ENCODE peak calls at places on chromosomes 3 and 15, in seven cellular contexts. X, J, F, P, L, R and H are unnamed samples.

GRCh38 chr3:56468184-56469106 is at the start of gene ERC2:
- DNase-seq in J (peak), F (peak), L (no peak), X (no peak), R (no peak), P (no peak), H (peak)

GRCh38 chr3:190117995-190118394 is 2.7 kb downstream of the P3H2 start:
- DNase-seq in P (no peak), L (no peak), F (no peak), X (no peak), R (no peak), J (no peak), H (no peak)

GRCh38 chr15:29812384-29812694 is 9.9 kb downstream of the TJP1 start:
- DNase-seq in R (no peak), J (peak), F (no peak), X (no peak), P (no peak), L (no peak), H (no peak)

GRCh38 chr15:88208305-88208704 is 48.2 kb downstream of the NTRK3 start:
- DNase-seq in R (no peak), J (no peak), P (no peak), L (no peak), X (no peak), F (no peak), H (no peak)

GRCh38 chr15:78079296-78080087 is 2.0 kb upstream of the TBC1D2B start:
- DNase-seq in X (no peak), J (no peak), P (no peak), L (no peak), R (no peak), F (peak), H (no peak)

GRCh38 chr15:89543389-89543788 is 31.9 kb upstream of the TICRR start:
- DNase-seq in L (no peak), P (no peak), R (no peak), F (no peak), X (no peak), J (no peak), H (no peak)

GRCh38 chr3:170866499-170866898 is 3.5 kb downstream of the RPL22L1 start:
- DNase-seq in J (no peak), P (no peak), L (no peak), F (no peak), X (no peak), R (no peak), H (no peak)

GRCh38 chr3:123096701-123097100 is 29.9 kb downstream of the PDIA5 start:
- DNase-seq in L (peak), P (no peak), R (peak), X (peak), F (no peak), J (no peak), H (no peak)

GRCh38 chr3:10400050-10400748 is 79.3 kb upstream of the SEC13 start:
- DNase-seq in F (no peak), P (no peak), R (no peak), J (no peak), X (no peak), L (no peak), H (no peak)
- TF ChIP-seq CTCF in F (no peak), P (no peak), R (no peak), J (no peak), X (no peak), L (no peak), H (peak)

GRCh38 chr15:63601026-63601726 is 4.0 kb downstream of the FBXL22 start:
- DNase-seq in L (no peak), F (peak), J (peak), P (no peak), X (no peak), R (peak), H (peak)
- TF ChIP-seq CTCF in L (no peak), F (no peak), J (no peak), P (no peak), X (no peak), R (peak), H (peak)

GRCh38 chr3:197749601-197750395 is at the start of gene FYTTD1:
- DNase-seq in X (peak), F (peak), R (peak), P (no peak), J (peak), L (peak), H (peak)
- TF ChIP-seq CTCF in X (peak), F (peak), R (peak), P (peak), J (peak), L (no peak), H (peak)

GRCh38 chr3:42518800-42519567 is 16.5 kb downstream of the VIPR1 start:
- DNase-seq in R (no peak), P (no peak), L (no peak), F (peak), J (peak), X (no peak), H (no peak)
- TF ChIP-seq CTCF in R (peak), P (no peak), L (no peak), F (peak), J (no peak), X (no peak), H (no peak)

GRCh38 chr3:44983413-44984040 is 7.5 kb downstream of the EXOSC7 start:
- DNase-seq in J (no peak), L (no peak), F (peak), X (no peak), P (no peak), R (no peak), H (no peak)
- TF ChIP-seq CTCF in J (no peak), L (no peak), F (no peak), X (no peak), P (no peak), R (no peak), H (no peak)

GRCh38 chr3:172289583-172289982 is 158.7 kb downstream of the GHSR start:
- DNase-seq in L (no peak), J (no peak), R (peak), F (peak), X (no peak), P (no peak), H (no peak)
- TF ChIP-seq CTCF in L (no peak), J (no peak), R (peak), F (peak), X (peak), P (peak), H (peak)

GRCh38 chr3:51539291-51539891 is 872 bp downstream of the RAD54L2 start:
- DNase-seq in R (peak), L (no peak), X (peak), J (peak), F (peak), P (no peak), H (no peak)
- TF ChIP-seq CTCF in R (no peak), L (no peak), X (no peak), J (no peak), F (no peak), P (no peak), H (no peak)

GRCh38 chr3:25849101-25849500 is 59.2 kb downstream of the OXSM start:
- DNase-seq in X (no peak), P (no peak), R (no peak), J (no peak), F (no peak), L (no peak), H (no peak)

GRCh38 chr3:25846282-25846681 is 56.4 kb downstream of the OXSM start:
- DNase-seq in L (no peak), R (no peak), F (no peak), P (no peak), X (no peak), J (no peak), H (no peak)

GRCh38 chr3:25840099-25840498 is 50.2 kb downstream of the OXSM start:
- DNase-seq in J (no peak), X (no peak), L (no peak), R (no peak), P (no peak), F (no peak), H (no peak)

DNA sequence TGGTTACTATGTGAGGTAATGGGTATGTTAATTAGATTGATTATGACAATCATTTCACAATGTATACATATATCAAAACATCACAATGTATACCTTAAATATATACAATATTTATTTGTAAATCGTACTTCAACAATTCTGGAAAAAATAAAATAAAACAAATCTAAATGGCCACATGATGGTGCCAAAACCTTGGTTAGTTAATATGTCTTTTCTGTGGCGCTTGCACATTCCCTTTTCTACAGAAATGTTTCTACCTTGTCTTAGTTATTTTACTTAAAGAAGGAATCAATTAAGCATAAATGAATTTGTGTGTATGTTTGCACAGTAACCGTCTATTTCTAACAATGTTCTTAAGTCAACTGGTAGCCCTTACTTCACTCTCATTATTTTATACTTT is 53.4 kb downstream of the OXSM start:
- DNase-seq in P (no peak), L (no peak), F (no peak), R (no peak), X (no peak), J (peak), H (no peak)
- TF ChIP-seq CTCF in P (peak), L (no peak), F (no peak), R (no peak), X (peak), J (peak), H (peak)

DNA sequence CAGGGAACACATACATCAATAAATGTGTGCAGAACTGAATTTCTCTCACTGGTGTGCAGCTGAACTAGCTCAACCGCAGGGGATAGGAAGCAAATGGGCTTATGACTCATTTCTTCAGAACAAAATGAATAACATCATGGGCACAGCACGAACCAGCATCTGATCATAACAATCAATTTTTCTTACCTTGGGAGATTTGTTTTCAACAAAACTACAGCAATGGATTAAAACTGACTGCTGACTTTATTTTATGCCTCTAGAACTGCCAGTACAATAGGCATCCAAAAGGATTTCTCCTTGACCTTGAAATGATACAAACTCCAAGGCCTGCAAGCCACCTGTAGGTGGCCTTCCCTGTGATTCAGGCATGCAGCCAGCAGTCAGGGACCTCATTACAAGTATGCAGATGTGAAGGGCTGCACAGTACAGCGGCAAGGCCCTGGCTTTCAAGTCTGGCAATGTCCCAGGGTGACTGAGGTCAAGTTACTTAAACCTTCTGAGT is 26.1 kb downstream of the TAMM41 start:
- DNase-seq in L (no peak), R (no peak), P (no peak), F (peak), X (no peak), J (peak), H (no peak)
- TF ChIP-seq CTCF in L (no peak), R (no peak), P (no peak), F (no peak), X (no peak), J (no peak), H (peak)

GRCh38 chr3:41880387-41880786 is 81.5 kb downstream of the ULK4 start:
- DNase-seq in J (no peak), X (no peak), P (no peak), F (no peak), R (no peak), L (no peak), H (no peak)

GRCh38 chr3:41881233-41881821 is 80.6 kb downstream of the ULK4 start:
- DNase-seq in F (peak), P (peak), L (no peak), X (no peak), R (no peak), J (peak), H (no peak)
- TF ChIP-seq CTCF in F (peak), P (peak), L (peak), X (peak), R (peak), J (peak), H (peak)